ENCODE peak calls at places on chromosomes 3 and 15, in eight cellular contexts. W, A, M, U, T, Z, O and F are unnamed samples.

GRCh38 chr3:126394179-126394976 is at the start of gene CFAP100:
- DNase-seq in W (peak), A (no peak), M (peak), U (peak), T (peak), Z (no peak), O (no peak), F (no peak)

GRCh38 chr15:91884604-91885003 is 31.1 kb downstream of the SLCO3A1 start:
- DNase-seq in W (no peak), A (no peak), M (no peak), U (no peak), T (no peak), Z (peak), O (no peak), F (no peak)

GRCh38 chr3:106965286-106965685 is 412.0 kb upstream of the CCDC54 start:
- DNase-seq in W (no peak), A (no peak), M (no peak), U (no peak), T (no peak), Z (no peak), O (no peak), F (no peak)

GRCh38 chr15:68623301-68623892 is 44.6 kb downstream of the CORO2B start:
- DNase-seq in W (no peak), A (no peak), M (peak), U (no peak), T (no peak), Z (peak), O (no peak), F (no peak)

GRCh38 chr15:63752075-63752684 is 81.6 kb downstream of the HERC1 start:
- DNase-seq in W (peak), A (peak), M (no peak), U (no peak), T (no peak), Z (peak), O (no peak), F (peak)

GRCh38 chr3:188052229-188052965 is 101.6 kb upstream of the LPP start:
- DNase-seq in W (peak), A (peak), M (peak), U (peak), T (peak), Z (no peak), O (no peak), F (no peak)

GRCh38 chr15:100340721-100341661 is 784 bp downstream of the ADAMTS17 start:
- DNase-seq in W (peak), A (no peak), M (no peak), U (peak), T (no peak), Z (no peak), O (no peak), F (no peak)

GRCh38 chr3:36297195-36297594 is 83.1 kb upstream of the STAC start:
- DNase-seq in W (no peak), A (no peak), M (no peak), U (no peak), T (no peak), Z (no peak), O (no peak), F (no peak)

GRCh38 chr3:52054689-52055511 is 1.5 kb downstream of the DUSP7 start:
- DNase-seq in W (no peak), A (peak), M (no peak), U (peak), T (no peak), Z (no peak), O (no peak), F (no peak)

GRCh38 chr3:153055217-153055616 is 106.8 kb upstream of the RAP2B start:
- DNase-seq in W (no peak), A (no peak), M (no peak), U (no peak), T (no peak), Z (no peak), O (no peak), F (no peak)

GRCh38 chr3:8660781-8661180 is 16.2 kb upstream of the SSUH2 start:
- DNase-seq in W (no peak), A (no peak), M (no peak), U (no peak), T (no peak), Z (no peak), O (no peak), F (no peak)